ENCODE peak calls at places on chromosome 21, in ten cellular contexts. S is osteocyte, P is MCF 10A, J is HCT116, K is HFF-Myc, Q is Calu3, I is lower leg skin, F is GM13977, R is glutamatergic neuron, M is type B pancreatic cell. L is an unnamed sample.

GRCh38 chr21:45516671-45517151 is 25.5 kb downstream of the SLC19A1 start:
- DNase-seq in S (no peak), P (no peak), J (no peak), K (no peak), Q (no peak), I (no peak), F (no peak), R (peak), M (peak), L (no peak)

GRCh38 chr21:43362306-43362927 is 64.5 kb downstream of the SIK1 start:
- DNase-seq in S (no peak), P (no peak), J (no peak), K (peak), Q (no peak), I (peak), F (peak), R (peak), M (no peak), L (peak)

GRCh38 chr21:43366656-43367055 is 60.3 kb downstream of the SIK1 start:
- DNase-seq in S (no peak), P (no peak), J (no peak), K (no peak), Q (no peak), I (no peak), F (no peak), R (no peak), M (no peak), L (no peak)

GRCh38 chr21:29289317-29289716 is 9.4 kb upstream of the BACH1 start:
- DNase-seq in S (no peak), P (no peak), J (no peak), K (no peak), Q (no peak), I (no peak), F (no peak), R (no peak), M (no peak), L (no peak)

GRCh38 chr21:21612446-21612845 is 614.2 kb downstream of the NCAM2 start:
- DNase-seq in S (no peak), P (peak), J (no peak), K (peak), Q (no peak), I (no peak), F (no peak), R (no peak), M (no peak), L (no peak)

GRCh38 chr21:20329636-20330035 is 668.6 kb upstream of the NCAM2 start:
- DNase-seq in S (no peak), P (no peak), J (no peak), K (no peak), Q (no peak), I (no peak), F (no peak), R (no peak), M (no peak), L (no peak)

GRCh38 chr21:28949318-28949717 is 43.4 kb downstream of the LTN1 start:
- DNase-seq in S (no peak), P (no peak), J (no peak), K (no peak), Q (no peak), I (no peak), F (no peak), R (no peak), M (no peak), L (no peak)

GRCh38 chr21:17688912-17689874 is 76.5 kb upstream of the BTG3 start:
- DNase-seq in S (no peak), P (peak), J (peak), K (peak), Q (peak), I (peak), F (no peak), R (peak), M (no peak), L (no peak)

GRCh38 chr21:42233067-42233981 is 14.4 kb downstream of the ABCG1 start:
- DNase-seq in S (no peak), P (no peak), J (no peak), K (no peak), Q (peak), I (peak), F (peak), R (no peak), M (no peak), L (peak)

GRCh38 chr21:15309022-15309590 is 244.3 kb upstream of the NRIP1 start:
- DNase-seq in S (no peak), P (no peak), J (no peak), K (no peak), Q (no peak), I (no peak), F (no peak), R (no peak), M (no peak), L (no peak)

GRCh38 chr21:28538987-28539622 is 453.6 kb downstream of the LTN1 start:
- DNase-seq in S (no peak), P (peak), J (no peak), K (peak), Q (no peak), I (no peak), F (no peak), R (no peak), M (no peak), L (no peak)

GRCh38 chr21:42400525-42400924 is 3.2 kb upstream of the UBASH3A start:
- DNase-seq in S (no peak), P (peak), J (no peak), K (peak), Q (no peak), I (no peak), F (no peak), R (no peak), M (no peak), L (no peak)

GRCh38 chr21:29382029-29382654 is 83.4 kb downstream of the BACH1 start:
- DNase-seq in S (no peak), P (peak), J (no peak), K (peak), Q (no peak), I (no peak), F (no peak), R (no peak), M (no peak), L (no peak)

GRCh38 chr21:44000360-44000759 is 11.7 kb upstream of the TRAPPC10 start:
- DNase-seq in S (no peak), P (no peak), J (no peak), K (no peak), Q (no peak), I (no peak), F (no peak), R (no peak), M (no peak), L (no peak)

GRCh38 chr21:30463713-30464112 is 16.5 kb downstream of the KRTAP19-1 start:
- DNase-seq in S (no peak), P (peak), J (no peak), K (no peak), Q (no peak), I (no peak), F (no peak), R (no peak), M (no peak), L (no peak)
- TF ChIP-seq CTCF in S (peak), P (peak), J (peak), K (peak), Q (no peak), I (no peak), F (no peak), R (peak), M (peak), L (no peak)

DNA sequence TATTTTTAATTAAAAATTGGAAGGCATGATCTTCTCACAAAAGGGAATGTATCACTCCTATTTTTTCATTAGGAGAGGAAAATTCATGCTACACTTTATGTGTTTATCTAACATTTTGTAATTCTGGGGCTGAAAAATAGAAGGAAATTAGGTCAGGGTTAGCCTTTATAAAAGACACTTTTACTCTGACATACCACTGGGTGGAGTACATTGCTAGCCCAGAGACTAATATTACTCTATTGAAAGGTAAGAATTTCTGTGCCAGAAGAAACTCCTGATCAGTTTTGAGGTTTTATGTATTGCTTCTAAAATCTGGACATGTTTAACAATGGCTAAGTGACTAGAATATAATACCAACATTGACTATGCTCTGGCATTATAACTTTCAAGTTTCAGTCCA is 724.6 kb downstream of the USP25 start:
- DNase-seq in S (no peak), P (peak), J (no peak), K (no peak), Q (no peak), I (no peak), F (no peak), R (no peak), M (no peak), L (no peak)
- TF ChIP-seq CTCF in S (peak), P (peak), J (no peak), K (no peak), Q (no peak), I (no peak), F (no peak), R (no peak), M (peak), L (no peak)

GRCh38 chr21:37166733-37167132 is 93.7 kb downstream of the TTC3 start:
- DNase-seq in S (no peak), P (peak), J (peak), K (no peak), Q (peak), I (no peak), F (peak), R (no peak), M (no peak), L (peak)
- TF ChIP-seq CTCF in S (peak), P (peak), J (peak), K (peak), Q (no peak), I (no peak), F (peak), R (no peak), M (peak), L (peak)

DNA sequence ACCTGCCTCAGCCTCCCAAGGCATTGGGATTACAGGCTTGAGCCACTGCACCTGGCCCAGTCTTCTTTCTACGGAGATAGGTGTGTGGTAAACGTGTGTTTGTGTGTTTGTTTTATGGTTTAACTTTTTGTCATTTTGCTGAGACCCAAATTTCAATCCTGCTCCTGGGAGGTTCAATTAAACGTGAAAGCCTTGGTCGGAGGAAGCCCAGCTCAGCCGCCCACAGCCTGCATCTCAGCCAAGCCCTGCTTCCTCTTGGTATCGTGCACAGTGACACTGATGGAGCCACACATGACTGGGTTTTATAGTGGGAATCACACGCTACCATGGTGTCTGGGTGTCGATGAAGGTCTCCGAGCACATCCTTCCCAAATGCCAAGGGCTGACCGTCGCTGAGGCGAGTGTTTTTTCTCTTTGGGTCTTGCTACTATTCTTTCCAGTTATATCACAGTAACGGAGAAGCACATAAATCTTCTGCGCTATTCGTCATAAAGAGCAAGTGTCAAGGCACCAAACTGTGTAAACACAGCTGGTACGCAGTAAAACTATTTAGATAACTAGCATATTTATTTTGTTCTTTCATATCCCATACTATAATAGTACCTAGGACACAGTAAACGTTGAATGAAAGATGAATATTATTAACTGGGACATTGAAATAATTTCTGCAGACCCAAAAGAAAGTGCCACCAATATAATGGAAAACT is 39.3 kb downstream of the HLCS start:
- DNase-seq in S (no peak), P (no peak), J (no peak), K (no peak), Q (no peak), I (no peak), F (no peak), R (no peak), M (no peak), L (no peak)
- TF ChIP-seq CTCF in S (no peak), P (no peak), J (no peak), K (no peak), Q (no peak), I (no peak), F (no peak), R (no peak), M (no peak), L (no peak)

GRCh38 chr21:23936224-23936623 is 1671.1 kb downstream of the MRPL39 start:
- DNase-seq in S (no peak), P (peak), J (no peak), K (no peak), Q (no peak), I (no peak), F (no peak), R (no peak), M (no peak), L (no peak)
- TF ChIP-seq CTCF in S (no peak), P (no peak), J (no peak), K (peak), Q (no peak), I (no peak), F (peak), R (peak), M (peak), L (peak)

GRCh38 chr21:40043866-40044265 is 176.6 kb downstream of the PCP4 start:
- DNase-seq in S (no peak), P (no peak), J (no peak), K (no peak), Q (no peak), I (no peak), F (no peak), R (no peak), M (no peak), L (no peak)

GRCh38 chr21:40041446-40041845 is 174.2 kb downstream of the PCP4 start:
- DNase-seq in S (peak), P (no peak), J (no peak), K (no peak), Q (no peak), I (no peak), F (no peak), R (no peak), M (no peak), L (no peak)

GRCh38 chr21:40047211-40047610 is 180.0 kb downstream of the PCP4 start:
- DNase-seq in S (no peak), P (no peak), J (no peak), K (no peak), Q (no peak), I (no peak), F (no peak), R (no peak), M (no peak), L (no peak)

GRCh38 chr21:40047993-40048730 is 180.9 kb downstream of the PCP4 start:
- DNase-seq in S (no peak), P (no peak), J (no peak), K (no peak), Q (no peak), I (no peak), F (no peak), R (no peak), M (no peak), L (no peak)

DNA sequence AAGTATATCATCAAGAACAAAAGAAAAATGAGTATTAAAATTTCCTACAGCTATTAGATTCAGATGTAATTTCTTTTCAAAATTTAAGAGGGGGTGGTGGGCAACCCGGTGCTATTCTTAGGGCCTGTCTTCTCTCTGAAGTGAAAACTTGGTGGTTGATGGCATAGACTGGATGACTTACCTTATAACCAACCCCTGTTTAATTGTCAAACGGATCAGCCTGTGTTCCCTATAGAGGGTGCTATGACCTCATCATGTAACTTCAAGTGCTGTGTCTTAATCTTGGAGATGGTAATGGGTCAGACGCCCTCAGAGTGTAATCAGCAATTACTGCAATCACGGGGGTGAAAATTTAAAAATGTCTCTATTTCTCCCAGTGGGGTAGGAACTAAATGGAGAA is 176.2 kb downstream of the PCP4 start:
- DNase-seq in S (no peak), P (no peak), J (no peak), K (no peak), Q (no peak), I (no peak), F (no peak), R (no peak), M (no peak), L (no peak)
- TF ChIP-seq CTCF in S (no peak), P (no peak), J (no peak), K (no peak), Q (no peak), I (no peak), F (no peak), R (no peak), M (no peak), L (no peak)

GRCh38 chr21:34513109-34513675 is 1.2 kb upstream of the KCNE1 start:
- DNase-seq in S (no peak), P (peak), J (no peak), K (no peak), Q (no peak), I (no peak), F (no peak), R (no peak), M (no peak), L (no peak)

GRCh38 chr21:34511154-34511553 is 856 bp downstream of the KCNE1 start:
- DNase-seq in S (no peak), P (peak), J (no peak), K (no peak), Q (no peak), I (no peak), F (no peak), R (no peak), M (no peak), L (no peak)

GRCh38 chr21:34511787-34512451 is at the start of gene KCNE1:
- DNase-seq in S (no peak), P (peak), J (no peak), K (no peak), Q (no peak), I (peak), F (no peak), R (no peak), M (no peak), L (no peak)

GRCh38 chr21:34510148-34511142 is 1.6 kb downstream of the KCNE1 start:
- DNase-seq in S (no peak), P (peak), J (peak), K (no peak), Q (peak), I (peak), F (peak), R (peak), M (no peak), L (peak)

GRCh38 chr21:34509151-34509550 is 2.9 kb downstream of the KCNE1 start:
- DNase-seq in S (no peak), P (no peak), J (no peak), K (no peak), Q (no peak), I (no peak), F (no peak), R (no peak), M (no peak), L (peak)
- TF ChIP-seq CTCF in S (peak), P (no peak), J (peak), K (peak), Q (no peak), I (no peak), F (peak), R (no peak), M (no peak), L (peak)

GRCh38 chr21:25280061-25280460 is 327.2 kb downstream of the MRPL39 start:
- DNase-seq in S (no peak), P (no peak), J (no peak), K (no peak), Q (no peak), I (no peak), F (no peak), R (no peak), M (no peak), L (no peak)

GRCh38 chr21:25281134-25281533 is 326.1 kb downstream of the MRPL39 start:
- DNase-seq in S (no peak), P (no peak), J (no peak), K (no peak), Q (no peak), I (no peak), F (no peak), R (no peak), M (no peak), L (no peak)

GRCh38 chr21:25283720-25284119 is 323.6 kb downstream of the MRPL39 start:
- DNase-seq in S (no peak), P (peak), J (no peak), K (no peak), Q (no peak), I (no peak), F (peak), R (no peak), M (no peak), L (peak)
- TF ChIP-seq CTCF in S (peak), P (peak), J (no peak), K (peak), Q (no peak), I (no peak), F (peak), R (no peak), M (peak), L (no peak)

GRCh38 chr21:31659286-31660133 is at the start of gene SOD1:
- DNase-seq in S (peak), P (peak), J (peak), K (peak), Q (peak), I (peak), F (peak), R (peak), M (peak), L (peak)
- TF ChIP-seq CTCF in S (peak), P (no peak), J (no peak), K (no peak), Q (no peak), I (no peak), F (no peak), R (peak), M (peak), L (no peak)

DNA sequence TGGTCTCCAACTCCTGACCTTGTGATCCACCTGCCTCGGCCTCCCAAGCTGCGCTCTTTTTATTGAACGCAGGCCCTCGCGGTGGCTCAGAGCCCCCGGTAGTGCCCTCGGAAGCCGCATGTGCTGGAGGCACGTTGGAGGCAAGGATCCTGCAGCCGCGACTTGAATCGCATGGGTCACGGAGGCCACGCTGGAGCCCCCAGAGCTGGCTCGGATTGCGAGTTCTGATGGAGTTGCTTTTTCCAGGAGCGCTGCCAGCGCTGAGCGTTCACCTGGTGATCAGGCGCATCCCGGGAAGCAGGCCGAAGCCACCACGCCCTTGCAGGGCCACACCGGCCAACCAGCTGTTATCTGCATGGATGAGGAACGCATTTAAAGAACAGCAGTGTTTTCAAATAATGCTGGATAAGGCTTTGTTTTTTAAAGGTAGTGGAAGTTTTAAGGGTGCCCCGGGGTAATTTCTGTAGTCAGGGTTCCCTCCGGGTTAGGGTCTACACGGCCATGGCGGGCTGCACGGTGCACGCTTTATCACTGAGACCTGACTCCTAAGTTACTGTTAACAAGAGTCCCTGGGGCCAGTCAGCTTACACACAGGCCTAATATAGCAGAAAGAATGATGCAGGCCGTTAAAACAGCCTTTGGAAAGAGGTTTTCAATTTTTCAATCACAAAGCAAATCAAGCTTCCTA is 6.2 kb downstream of the S100B start:
- DNase-seq in S (no peak), P (no peak), J (no peak), K (no peak), Q (no peak), I (no peak), F (peak), R (no peak), M (no peak), L (peak)
- TF ChIP-seq CTCF in S (no peak), P (no peak), J (no peak), K (no peak), Q (no peak), I (no peak), F (no peak), R (no peak), M (no peak), L (no peak)